ENCODE peak calls at places on chromosome 18, in six cellular contexts. L is CD8-positive, alpha-beta T cell; B is lower lobe of right lung; P is neuronal stem cell; C is CD8-positive, alpha-beta memory T cell; M is fibroblast of lung. Z is an unnamed sample. For H3K27me3, the result is how much of the 10 kb centered on the place peaks cover.

GRCh38 chr18:44682871-44683221 is 2.2 kb downstream of the SETBP1 start:
- DNase-seq in L (no peak), P (peak), M (peak), C (no peak), B (no peak), Z (peak)

GRCh38 chr18:3710712-3711269 is 260.8 kb downstream of the TGIF1 start:
- DNase-seq in L (no peak), B (peak), C (no peak), M (no peak), P (no peak), Z (no peak)

GRCh38 chr18:37489011-37489410 is 76.6 kb downstream of the CELF4 start:
- DNase-seq in M (no peak), L (no peak), C (no peak), P (no peak), B (no peak), Z (no peak)

GRCh38 chr18:46174317-46175039 is 70.3 kb downstream of the HAUS1 start:
- DNase-seq in C (peak), L (peak), B (peak), P (peak), M (peak), Z (peak)

GRCh38 chr18:52160652-52161051 is 179.3 kb upstream of the DCC start:
- DNase-seq in M (peak), L (no peak), B (no peak), C (no peak), P (no peak), Z (no peak)

GRCh38 chr18:6752200-6752873 is 22.8 kb downstream of the ARHGAP28 start:
- DNase-seq in P (peak), L (no peak), C (no peak), M (peak), B (no peak), Z (peak)

GRCh38 chr18:54950221-54950620 is 9.0 kb downstream of the CCDC68 start:
- DNase-seq in P (no peak), B (no peak), M (no peak), L (no peak), C (no peak), Z (no peak)

GRCh38 chr18:1585881-1586488 is 681.3 kb downstream of the ADCYAP1 start:
- DNase-seq in B (no peak), M (peak), C (no peak), L (no peak), P (peak), Z (peak)

GRCh38 chr18:79975043-79975442 is 10.6 kb downstream of the HSBP1L1 start:
- DNase-seq in M (no peak), B (no peak), C (no peak), P (no peak), L (no peak), Z (no peak)

GRCh38 chr18:10381951-10382350 is 72.5 kb upstream of the APCDD1 start:
- DNase-seq in L (no peak), C (no peak), B (no peak), M (peak), P (no peak), Z (no peak)

GRCh38 chr18:21489119-21489750 is 111.3 kb downstream of the ESCO1 start:
- DNase-seq in P (peak), M (peak), B (no peak), C (no peak), L (no peak), Z (peak)

GRCh38 chr18:27860701-27861107 is 316.2 kb downstream of the CDH2 start:
- DNase-seq in C (no peak), M (peak), L (no peak), B (no peak), P (no peak), Z (no peak)

GRCh38 chr18:77101410-77102245 is 31.0 kb downstream of the MBP start:
- DNase-seq in L (peak), P (no peak), C (peak), M (peak), B (peak), Z (peak)

GRCh38 chr18:9741821-9742541 is 33.9 kb downstream of the RAB31 start:
- DNase-seq in M (no peak), L (no peak), P (no peak), C (no peak), B (no peak), Z (peak)

GRCh38 chr18:32974421-32975165 is 201.8 kb upstream of the KLHL14 start:
- DNase-seq in M (peak), C (no peak), L (no peak), B (no peak), P (no peak), Z (no peak)

GRCh38 chr18:22332590-22332989 is 85.1 kb downstream of the CTAGE1 start:
- DNase-seq in P (no peak), M (no peak), C (no peak), B (no peak), L (no peak), Z (peak)

GRCh38 chr18:58117685-58118403 is 73.8 kb downstream of the NEDD4L start:
- DNase-seq in C (no peak), P (no peak), M (peak), B (peak), L (no peak), Z (no peak)

GRCh38 chr18:57918601-57919000 is 115.5 kb upstream of the ATP8B1 start:
- DNase-seq in L (no peak), C (no peak), M (no peak), P (no peak), B (no peak), Z (no peak)

GRCh38 chr18:49274188-49274714 is 186.2 kb downstream of the DYM start:
- DNase-seq in M (peak), L (no peak), P (no peak), C (no peak), B (no peak), Z (no peak)

DNA sequence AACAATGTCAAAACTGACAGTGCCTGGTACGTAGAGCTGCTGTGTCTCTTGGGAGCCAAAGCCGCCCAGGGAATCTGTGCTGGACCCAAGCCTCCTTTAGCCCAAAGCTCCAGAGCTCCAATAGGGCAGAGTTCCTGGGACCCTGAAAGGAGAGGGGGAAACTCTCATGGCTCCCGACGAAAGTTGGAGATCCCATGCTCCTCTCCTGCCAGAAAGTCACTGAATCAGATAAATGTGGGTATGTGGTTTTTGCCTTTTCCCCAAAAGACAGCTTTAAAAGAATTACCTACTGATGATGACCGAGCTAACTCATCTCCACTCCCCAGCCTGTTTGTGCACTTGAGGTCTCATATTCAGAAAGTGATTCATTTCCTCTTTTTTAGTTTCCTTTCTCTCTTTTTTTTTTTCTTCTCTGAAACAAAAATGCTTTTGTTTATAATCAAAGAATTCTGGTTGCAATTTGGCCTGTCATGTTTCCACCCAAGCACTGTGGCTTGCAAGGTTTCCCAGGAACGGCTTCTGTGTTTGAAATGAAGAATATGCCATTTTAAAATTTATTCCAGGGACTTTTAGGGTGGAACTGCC is 14.1 kb upstream of the PMAIP1 start:
- DNase-seq in B (no peak), L (no peak), C (peak), M (peak), P (no peak), Z (no peak)
- H3K4me3 ChIP-seq in B (no peak), L (no peak), C (no peak), M (peak), P (no peak), Z (no peak)

DNA sequence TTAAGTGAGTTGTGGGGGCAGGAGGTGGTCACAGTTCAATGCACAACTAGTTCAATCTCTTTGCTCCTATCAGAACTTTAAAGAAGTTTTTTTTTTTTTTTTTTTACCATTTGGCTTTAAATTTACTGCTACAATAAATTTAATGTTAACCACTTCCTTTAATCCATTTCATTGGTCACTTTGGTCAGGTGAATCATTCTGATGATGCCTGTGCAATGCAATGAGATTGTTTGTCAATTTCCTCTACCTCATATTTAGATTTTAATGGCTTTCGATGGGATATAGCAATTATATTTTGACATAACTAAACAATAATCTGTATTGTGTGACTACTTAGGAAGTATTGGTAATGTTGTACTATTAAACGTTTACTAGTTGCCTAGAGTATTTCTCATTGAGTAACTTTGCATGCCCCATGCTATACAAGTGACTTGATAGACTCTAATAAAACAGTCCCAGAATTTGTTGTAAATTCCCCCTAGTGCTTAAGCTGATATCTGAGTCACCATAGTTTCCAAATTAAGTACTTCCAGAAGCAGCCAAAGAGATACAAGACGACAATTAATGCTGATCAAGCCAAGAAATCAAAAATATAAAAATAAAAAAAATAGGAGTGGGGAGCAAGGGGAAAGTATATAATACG is 52.9 kb upstream of the SERPINB2 start:
- DNase-seq in P (no peak), M (no peak), C (no peak), B (no peak), L (no peak), Z (no peak)
- H3K27me3 ChIP-seq in P (under half), M (under half), C (under half), B (under half), L (under half), Z (under half)

GRCh38 chr18:48136544-48137353 is 206.3 kb upstream of the SMAD2 start:
- DNase-seq in C (no peak), L (no peak), M (no peak), P (no peak), B (peak), Z (peak)

GRCh38 chr18:48137354-48138208 is 207.1 kb upstream of the SMAD2 start:
- DNase-seq in C (no peak), L (no peak), M (no peak), B (no peak), P (no peak), Z (peak)

GRCh38 chr18:48135436-48135966 is 205.0 kb upstream of the SMAD2 start:
- DNase-seq in L (no peak), P (no peak), C (no peak), M (no peak), B (no peak), Z (peak)

GRCh38 chr18:48134609-48135008 is 204.2 kb upstream of the SMAD2 start:
- DNase-seq in L (no peak), B (no peak), P (no peak), M (no peak), C (no peak), Z (no peak)

GRCh38 chr18:48136051-48136543 is 205.6 kb upstream of the SMAD2 start:
- DNase-seq in L (no peak), P (no peak), B (peak), C (no peak), M (no peak), Z (no peak)
- H3K4me3 ChIP-seq in L (no peak), P (no peak), B (peak), C (no peak), M (peak), Z (peak)

GRCh38 chr18:78526923-78527775 is 452.5 kb upstream of the SALL3 start:
- DNase-seq in M (no peak), B (no peak), P (peak), L (no peak), C (no peak), Z (peak)
- H3K27me3 ChIP-seq in M (under half), B (under half), P (under half), L (under half), C (under half), Z (under half)

GRCh38 chr18:67359868-67360838 is 156.4 kb downstream of the DSEL start:
- DNase-seq in P (no peak), M (peak), C (no peak), L (no peak), B (no peak), Z (no peak)
- H3K4me3 ChIP-seq in P (no peak), M (peak), C (no peak), L (no peak), B (peak), Z (no peak)